ENCODE peak calls at places on chromosomes 6 and 20, in four cellular contexts. One of them, this sample, is unnamed.

GRCh38 chr6:1756472-1757129 is 146.9 kb downstream of the FOXC1 start:
- DNase-seq in cardiac fibroblast: no peak
- DNase-seq in PC-3: no peak
- DNase-seq in ovary: no peak
- DNase-seq in this sample: no peak

GRCh38 chr6:11096109-11096508 is 2.5 kb downstream of the SMIM13 start:
- DNase-seq in cardiac fibroblast: peak; percentile 79
- DNase-seq in PC-3: peak; percentile 32
- DNase-seq in ovary: no peak
- DNase-seq in this sample: no peak

GRCh38 chr6:5763871-5764270 is 242.9 kb downstream of the NRN1 start:
- DNase-seq in cardiac fibroblast: no peak
- DNase-seq in PC-3: no peak
- DNase-seq in ovary: no peak
- DNase-seq in this sample: peak; percentile 51

GRCh38 chr20:48910360-48910781 is 11.1 kb upstream of the ARFGEF2 start:
- DNase-seq in ovary: no peak
- DNase-seq in cardiac fibroblast: peak; percentile 52
- DNase-seq in PC-3: no peak
- DNase-seq in this sample: no peak

GRCh38 chr20:38520261-38520660 is 47.6 kb downstream of the RALGAPB start:
- DNase-seq in ovary: no peak
- DNase-seq in cardiac fibroblast: no peak
- DNase-seq in PC-3: no peak
- DNase-seq in this sample: no peak

GRCh38 chr6:101167638-101168037 is 225.9 kb upstream of the GRIK2 start:
- DNase-seq in cardiac fibroblast: no peak
- DNase-seq in ovary: no peak
- DNase-seq in PC-3: no peak
- DNase-seq in this sample: no peak

GRCh38 chr6:152571863-152572394 is 65.2 kb downstream of the SYNE1 start:
- DNase-seq in PC-3: no peak
- DNase-seq in ovary: no peak
- DNase-seq in cardiac fibroblast: no peak
- DNase-seq in this sample: no peak

GRCh38 chr6:104601756-104602155 is 258.0 kb downstream of the HACE1 start:
- DNase-seq in ovary: no peak
- DNase-seq in PC-3: no peak
- DNase-seq in cardiac fibroblast: peak; percentile 20
- DNase-seq in this sample: no peak

GRCh38 chr6:143279385-143279784 is 171.1 kb downstream of the ADAT2 start:
- DNase-seq in cardiac fibroblast: peak; percentile 55
- DNase-seq in ovary: no peak
- DNase-seq in PC-3: peak; percentile 25
- DNase-seq in this sample: no peak
- TF ChIP-seq CTCF in cardiac fibroblast: peak; percentile 49
- TF ChIP-seq CTCF in ovary: no peak
- TF ChIP-seq CTCF in PC-3: peak; percentile 51
- TF ChIP-seq CTCF in this sample: peak; percentile 28

GRCh38 chr6:40924832-40925231 is 114.2 kb downstream of the UNC5CL start:
- DNase-seq in cardiac fibroblast: no peak
- DNase-seq in PC-3: no peak
- DNase-seq in ovary: no peak
- DNase-seq in this sample: no peak
- H3K4me3 ChIP-seq in cardiac fibroblast: no peak overlapping the region
- H3K4me3 ChIP-seq in PC-3: no peak overlapping the region
- H3K4me3 ChIP-seq in ovary: no peak overlapping the region
- H3K4me3 ChIP-seq in this sample: no peak overlapping the region

DNA sequence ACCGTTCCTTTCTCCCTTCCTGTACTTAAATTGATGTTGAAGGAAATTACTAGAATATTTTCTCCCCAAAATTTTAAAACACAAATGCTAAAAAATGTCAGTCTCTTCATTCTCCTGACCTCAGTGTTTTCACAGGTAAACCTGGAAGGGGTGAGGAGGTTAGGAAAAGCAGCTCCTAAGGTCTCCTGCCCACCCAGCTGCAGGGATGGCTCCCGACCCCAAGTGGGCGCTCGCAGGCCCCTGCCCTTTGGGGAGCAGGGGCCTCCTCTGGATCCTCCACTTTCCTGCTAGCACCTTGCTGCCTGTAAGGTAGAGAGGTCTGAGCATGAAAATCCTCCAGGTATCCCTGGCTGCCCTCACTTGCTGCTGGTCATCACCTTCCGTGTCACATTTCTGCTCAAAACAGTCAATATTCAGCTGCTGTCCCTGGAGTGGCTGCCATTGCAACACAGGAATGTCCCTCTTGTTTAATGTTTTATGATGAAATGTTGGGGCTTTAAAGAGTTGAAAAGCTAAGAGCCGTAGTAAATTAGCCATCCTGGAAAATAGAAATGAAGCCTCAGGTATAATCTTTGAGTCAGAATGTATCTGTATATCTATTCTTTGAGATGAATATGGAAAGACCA is 10.9 kb upstream of the HSP90AB1 start:
- DNase-seq in ovary: peak; percentile 10
- DNase-seq in cardiac fibroblast: no peak
- DNase-seq in PC-3: no peak
- DNase-seq in this sample: no peak
- TF ChIP-seq CTCF in ovary: no peak
- TF ChIP-seq CTCF in cardiac fibroblast: no peak
- TF ChIP-seq CTCF in PC-3: no peak
- TF ChIP-seq CTCF in this sample: peak; percentile 6

GRCh38 chr6:142697912-142698311 is 247.1 kb downstream of the HIVEP2 start:
- DNase-seq in PC-3: no peak
- DNase-seq in ovary: peak; percentile 32
- DNase-seq in cardiac fibroblast: no peak
- DNase-seq in this sample: no peak

GRCh38 chr6:142696123-142696522 is 248.9 kb downstream of the HIVEP2 start:
- DNase-seq in cardiac fibroblast: peak; percentile 39
- DNase-seq in PC-3: peak; percentile 66
- DNase-seq in ovary: no peak
- DNase-seq in this sample: no peak

GRCh38 chr6:142695016-142695415 is 250.0 kb downstream of the HIVEP2 start:
- DNase-seq in cardiac fibroblast: no peak
- DNase-seq in ovary: peak; percentile 83
- DNase-seq in PC-3: no peak
- DNase-seq in this sample: no peak

GRCh38 chr6:142698751-142699150 is 246.2 kb downstream of the HIVEP2 start:
- DNase-seq in PC-3: peak; percentile 23
- DNase-seq in ovary: no peak
- DNase-seq in cardiac fibroblast: no peak
- DNase-seq in this sample: no peak

GRCh38 chr6:142696689-142697088 is 248.3 kb downstream of the HIVEP2 start:
- DNase-seq in ovary: peak; percentile 42
- DNase-seq in cardiac fibroblast: peak; percentile 27
- DNase-seq in PC-3: peak; percentile 86
- DNase-seq in this sample: no peak
- H3K4me3 ChIP-seq in ovary: no peak overlapping the region
- H3K4me3 ChIP-seq in cardiac fibroblast: no peak overlapping the region
- H3K4me3 ChIP-seq in PC-3: peak overlapping the region; percentile 34
- H3K4me3 ChIP-seq in this sample: no peak overlapping the region

GRCh38 chr6:35202066-35202546 is 11.7 kb upstream of the SCUBE3 start:
- DNase-seq in cardiac fibroblast: no peak
- DNase-seq in PC-3: peak; percentile 29
- DNase-seq in ovary: no peak
- DNase-seq in this sample: no peak
- TF ChIP-seq CTCF in cardiac fibroblast: no peak
- TF ChIP-seq CTCF in PC-3: peak; percentile 36
- TF ChIP-seq CTCF in ovary: no peak
- TF ChIP-seq CTCF in this sample: no peak

GRCh38 chr6:145137425-145137824 is 597.9 kb downstream of the EPM2A start:
- DNase-seq in cardiac fibroblast: peak; percentile 59
- DNase-seq in PC-3: peak; percentile 42
- DNase-seq in ovary: no peak
- DNase-seq in this sample: no peak

GRCh38 chr6:145141609-145142008 is 593.7 kb downstream of the EPM2A start:
- DNase-seq in ovary: no peak
- DNase-seq in PC-3: no peak
- DNase-seq in cardiac fibroblast: no peak
- DNase-seq in this sample: no peak

GRCh38 chr6:145139451-145139850 is 595.9 kb downstream of the EPM2A start:
- DNase-seq in cardiac fibroblast: no peak
- DNase-seq in PC-3: no peak
- DNase-seq in ovary: no peak
- DNase-seq in this sample: no peak

GRCh38 chr6:145138469-145139185 is 596.7 kb downstream of the EPM2A start:
- DNase-seq in cardiac fibroblast: no peak
- DNase-seq in PC-3: no peak
- DNase-seq in ovary: no peak
- DNase-seq in this sample: no peak

DNA sequence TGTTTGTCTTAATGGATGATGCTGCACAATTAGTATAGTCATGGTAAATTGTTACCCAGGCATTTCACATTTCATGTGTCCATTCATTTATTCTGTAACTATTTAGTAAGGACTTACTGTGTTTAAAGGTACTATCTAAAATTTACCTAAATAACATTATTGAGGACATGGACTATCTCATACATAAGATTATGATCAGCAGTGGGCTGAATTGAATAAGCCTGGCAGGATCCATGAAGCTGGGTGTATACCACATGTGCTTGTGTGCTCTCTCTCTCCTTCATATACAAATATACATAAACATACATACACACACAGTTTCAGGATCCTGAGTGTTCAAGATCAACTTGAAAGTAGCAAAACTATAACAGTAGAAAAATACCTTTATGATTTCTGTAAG is 595.4 kb downstream of the EPM2A start:
- DNase-seq in PC-3: no peak
- DNase-seq in cardiac fibroblast: no peak
- DNase-seq in ovary: no peak
- DNase-seq in this sample: no peak
- H3K4me3 ChIP-seq in PC-3: no peak overlapping the region
- H3K4me3 ChIP-seq in cardiac fibroblast: no peak overlapping the region
- H3K4me3 ChIP-seq in ovary: no peak overlapping the region
- H3K4me3 ChIP-seq in this sample: no peak overlapping the region